ENCODE peak calls at places on chromosome 15, in five cellular contexts. I is cardiac muscle cell, P is stomach, Y is hepatocyte, S is lower lobe of right lung. X is an unnamed sample. For H3K4me1 and H3K27me3, the result is how much of the 10 kb centered on the place peaks cover.

GRCh38 chr15:31887246-31887645 is 143.1 kb upstream of the CHRNA7 start:
- DNase-seq in I (no peak), P (no peak), Y (no peak), S (no peak), X (no peak)

GRCh38 chr15:69795601-69796000 is 302.1 kb downstream of the TLE3 start:
- DNase-seq in I (no peak), P (no peak), Y (no peak), S (no peak), X (no peak)

GRCh38 chr15:40277472-40277871 is 5.4 kb downstream of the ANKRD63 start:
- DNase-seq in I (no peak), P (no peak), Y (no peak), S (no peak), X (no peak)

GRCh38 chr15:75129788-75130187 is 71.9 kb upstream of the C15orf39 start:
- DNase-seq in I (no peak), P (no peak), Y (no peak), S (no peak), X (no peak)

GRCh38 chr15:92637621-92638020 is 18.0 kb downstream of the FAM174B start:
- DNase-seq in I (no peak), P (peak), Y (no peak), S (no peak), X (no peak)

GRCh38 chr15:92930776-92931175 is 30.7 kb downstream of the CHD2 start:
- DNase-seq in I (peak), P (no peak), Y (no peak), S (no peak), X (no peak)

GRCh38 chr15:48644827-48645557 is 517 bp downstream of the FBN1 start:
- DNase-seq in I (peak), P (no peak), Y (peak), S (peak), X (no peak)

GRCh38 chr15:31365655-31366127 is 39.1 kb downstream of the KLF13 start:
- DNase-seq in I (peak), P (peak), Y (peak), S (peak), X (no peak)

GRCh38 chr15:59124261-59124660 is 19.3 kb downstream of the CCNB2 start:
- DNase-seq in I (no peak), P (no peak), Y (no peak), S (no peak), X (no peak)

GRCh38 chr15:58473720-58474119 is 41.9 kb downstream of the LIPC start:
- DNase-seq in I (peak), P (no peak), Y (peak), S (no peak), X (no peak)

GRCh38 chr15:90857337-90857736 is 11.1 kb upstream of the FURIN start:
- DNase-seq in I (no peak), P (no peak), Y (no peak), S (no peak), X (no peak)

GRCh38 chr15:93213281-93213680 is 124.3 kb upstream of the RGMA start:
- DNase-seq in I (no peak), P (no peak), Y (no peak), S (no peak), X (no peak)

GRCh38 chr15:54462511-54462913 is 484.3 kb downstream of the UNC13C start:
- DNase-seq in I (no peak), P (no peak), Y (no peak), S (peak), X (no peak)

GRCh38 chr15:31609243-31609642 is 282.6 kb downstream of the KLF13 start:
- DNase-seq in I (no peak), P (no peak), Y (no peak), S (no peak), X (no peak)

GRCh38 chr15:67009576-67010569 is 55.5 kb upstream of the SMAD3 start:
- DNase-seq in I (no peak), P (no peak), Y (no peak), S (no peak), X (no peak)

GRCh38 chr15:59166601-59167265 is 39.9 kb upstream of the LDHAL6B start:
- DNase-seq in I (no peak), P (no peak), Y (no peak), S (no peak), X (no peak)

GRCh38 chr15:51759557-51760070 is 8.2 kb downstream of the TMOD2 start:
- DNase-seq in I (peak), P (no peak), Y (peak), S (peak), X (no peak)

GRCh38 chr15:75761446-75762356 is 49.1 kb upstream of the CSPG4 start:
- DNase-seq in I (no peak), P (no peak), Y (no peak), S (no peak), X (no peak)

GRCh38 chr15:47194718-47195117 is 522.6 kb upstream of the SEMA6D start:
- DNase-seq in I (peak), P (no peak), Y (peak), S (no peak), X (peak)

GRCh38 chr15:68638953-68639500 is 60.2 kb downstream of the CORO2B start:
- DNase-seq in I (no peak), P (no peak), Y (no peak), S (no peak), X (no peak)
- H3K4me1 ChIP-seq in I (under half), P (under half), Y (under half), S (under half), X (under half)

DNA sequence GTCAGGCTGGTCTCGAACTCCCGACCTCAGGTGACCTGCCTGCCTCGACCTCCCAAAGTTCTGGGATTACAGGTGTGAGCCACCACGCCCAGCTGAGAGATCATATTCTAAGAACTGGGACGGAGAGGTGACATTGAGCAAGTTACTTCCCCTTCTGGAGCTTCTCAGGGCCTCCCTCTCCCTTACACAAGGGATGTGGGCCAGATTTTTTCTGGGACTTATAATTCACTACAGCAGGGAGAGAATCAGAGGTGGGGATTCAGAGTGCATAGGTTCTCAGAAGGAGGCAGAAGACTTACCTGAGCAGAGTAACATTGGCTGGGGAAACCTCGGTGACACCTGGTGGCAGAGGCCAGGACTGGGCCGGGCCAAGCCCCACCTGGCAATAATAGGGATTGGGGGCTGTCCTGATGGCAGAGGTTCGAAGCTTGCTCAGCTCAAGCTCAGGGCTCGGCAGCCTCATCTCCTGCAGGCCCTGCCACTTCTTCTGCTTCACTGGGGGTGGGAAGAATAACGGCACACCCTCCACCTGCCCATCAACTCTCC is 6.8 kb downstream of the LTK start:
- DNase-seq in I (no peak), P (no peak), Y (no peak), S (no peak), X (no peak)
- H3K27me3 ChIP-seq in I (half or more), P (under half), Y (under half), S (under half), X (under half)

GRCh38 chr15:80247320-80247719 is 4.7 kb downstream of the CTXND1 start:
- DNase-seq in I (no peak), P (no peak), Y (peak), S (no peak), X (no peak)

GRCh38 chr15:80251505-80252280 is at the start of gene CTXND1:
- DNase-seq in I (no peak), P (no peak), Y (peak), S (no peak), X (no peak)

GRCh38 chr15:80249973-80250372 is 2.0 kb downstream of the CTXND1 start:
- DNase-seq in I (no peak), P (no peak), Y (no peak), S (no peak), X (no peak)

GRCh38 chr15:80252281-80252619 is 237 bp upstream of the CTXND1 start:
- DNase-seq in I (no peak), P (no peak), Y (no peak), S (no peak), X (no peak)

GRCh38 chr15:80250614-80251504 is 1.2 kb downstream of the CTXND1 start:
- DNase-seq in I (no peak), P (no peak), Y (no peak), S (no peak), X (no peak)
- H3K4me1 ChIP-seq in I (under half), P (under half), Y (under half), S (under half), X (under half)

GRCh38 chr15:45114751-45115085 is 592 bp downstream of the DUOXA2 start:
- DNase-seq in I (no peak), P (no peak), Y (no peak), S (no peak), X (no peak)
- H3K27me3 ChIP-seq in I (half or more), P (half or more), Y (half or more), S (half or more), X (under half)

X was measured in Panc1.